ENCODE peak calls at places on chromosomes 4 and X, in six cellular contexts. T is mucosa of descending colon; I is fibroblast of lung; V is CD8-positive, alpha-beta memory T cell; Q is naive thymus-derived CD4-positive, alpha-beta T cell; K is MM.1S. A is an unnamed sample. For H3K9me3, the result is how much of the 10 kb centered on the place peaks cover.

GRCh38 chr4:21470531-21470930 is 478.0 kb downstream of the KCNIP4 start:
- DNase-seq in T (no peak), I (peak), V (no peak), Q (no peak), K (no peak), A (no peak)

GRCh38 chr4:7460591-7460990 is 25.9 kb upstream of the PSAPL1 start:
- DNase-seq in T (no peak), I (peak), V (no peak), Q (no peak), K (no peak), A (no peak)

GRCh38 chr4:124590480-124590879 is 122.1 kb downstream of the ANKRD50 start:
- DNase-seq in T (no peak), I (no peak), V (no peak), Q (no peak), K (peak), A (no peak)

GRCh38 chr4:123616970-123617392 is 220.4 kb downstream of the SPRY1 start:
- DNase-seq in T (no peak), I (no peak), V (peak), Q (peak), K (no peak), A (peak)

GRCh38 chrX:69095260-69095659 is 70.0 kb downstream of the PJA1 start:
- DNase-seq in T (no peak), I (no peak), V (no peak), Q (no peak), K (no peak), A (no peak)

GRCh38 chr4:150329338-150329737 is 251.1 kb downstream of the DCLK2 start:
- DNase-seq in T (no peak), I (no peak), V (no peak), Q (no peak), K (no peak), A (no peak)

GRCh38 chr4:143375326-143376073 is 38.8 kb downstream of the GAB1 start:
- DNase-seq in T (peak), I (peak), V (no peak), Q (no peak), K (peak), A (no peak)

GRCh38 chr4:150588341-150588740 is 6.4 kb downstream of the MAB21L2 start:
- DNase-seq in T (no peak), I (no peak), V (no peak), Q (no peak), K (no peak), A (no peak)

GRCh38 chr4:11710484-11710883 is 281.8 kb upstream of the HS3ST1 start:
- DNase-seq in T (no peak), I (no peak), V (no peak), Q (no peak), K (no peak), A (no peak)

GRCh38 chr4:74056114-74056857 is 17.8 kb upstream of the CXCL3 start:
- DNase-seq in T (no peak), I (peak), V (no peak), Q (no peak), K (no peak), A (no peak)

GRCh38 chr4:171378323-171378722 is 434.9 kb upstream of the GALNTL6 start:
- DNase-seq in T (no peak), I (no peak), V (no peak), Q (no peak), K (no peak), A (no peak)

DNA sequence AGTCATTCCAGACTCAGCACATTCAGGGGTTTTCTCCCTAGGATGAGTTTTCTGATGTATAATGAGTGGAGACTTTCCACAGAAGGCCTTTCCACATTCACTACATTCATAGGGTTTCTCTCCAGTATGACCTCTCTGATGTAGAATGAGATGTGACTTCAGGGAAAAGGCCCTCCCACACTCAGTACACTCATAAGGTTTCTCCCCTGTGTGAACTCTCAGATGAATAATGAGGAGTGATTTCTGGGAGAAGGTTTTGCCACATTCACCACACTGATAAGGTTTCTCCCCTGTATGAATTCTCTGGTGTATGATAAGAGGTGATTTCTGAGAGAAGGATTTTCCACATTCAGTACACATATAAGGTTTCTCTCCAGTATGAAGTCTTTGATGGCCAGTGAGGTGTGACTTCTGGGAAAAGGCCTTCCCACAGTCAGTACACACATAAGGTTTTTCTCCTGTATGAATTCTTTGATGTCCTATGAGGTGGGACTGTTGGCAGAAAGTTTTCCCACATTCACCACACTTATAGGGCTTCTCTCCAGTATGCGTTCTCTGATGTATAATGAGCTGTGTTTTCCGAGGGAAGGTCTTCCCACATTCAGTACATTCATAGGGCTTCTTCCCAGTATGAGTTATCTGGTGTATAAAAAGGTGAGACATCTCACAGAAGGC is 12.7 kb downstream of the ZNF630 start:
- DNase-seq in T (no peak), I (no peak), V (no peak), Q (no peak), K (no peak), A (no peak)
- H3K9me3 ChIP-seq in T (under half), I (under half), V (under half), Q (under half), K (under half), A (under half)

GRCh38 chrX:156005144-156005543 is 7.6 kb downstream of the IL9R start:
- DNase-seq in T (no peak), I (no peak), V (no peak), Q (no peak), K (no peak), A (no peak)
- H3K9me3 ChIP-seq in T (under half), I (under half), V (under half), Q (under half), K (under half), A (under half)

GRCh38 chr4:189807031-189807430 is 133.6 kb upstream of the FRG1 start:
- DNase-seq in T (no peak), I (no peak), V (no peak), Q (no peak), K (no peak), A (no peak)
- H3K9me3 ChIP-seq in T (under half), I (under half), V (under half), Q (under half), K (under half), A (under half)

DNA sequence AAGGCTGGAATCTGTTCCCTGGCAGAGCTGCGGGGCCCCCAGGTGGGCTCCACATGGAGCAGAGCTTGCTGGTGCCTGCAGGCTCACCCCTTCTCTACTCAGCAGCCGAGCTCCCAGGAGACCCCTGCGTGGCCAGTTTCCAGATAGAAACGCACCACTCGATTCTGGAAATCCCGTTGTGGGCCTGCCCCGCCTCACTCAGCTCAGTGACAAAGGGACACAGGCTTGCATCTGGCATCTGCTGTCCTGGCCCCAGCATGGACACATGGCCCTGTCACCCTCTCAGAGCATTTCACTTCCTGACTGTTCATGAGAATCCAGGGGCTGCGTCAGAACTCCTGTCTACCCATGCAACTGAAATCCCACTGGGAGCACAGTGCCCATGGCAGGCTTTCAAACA is 20.5 kb upstream of the C4orf50 start:
- DNase-seq in T (no peak), I (no peak), V (no peak), Q (no peak), K (no peak), A (no peak)
- H3K9me3 ChIP-seq in T (under half), I (under half), V (under half), Q (under half), K (under half), A (under half)

GRCh38 chrX:40320819-40321218 is 223.1 kb upstream of the BCOR start:
- DNase-seq in T (no peak), I (no peak), V (no peak), Q (no peak), K (no peak), A (no peak)
- H3K9me3 ChIP-seq in T (under half), I (under half), V (under half), Q (under half), K (under half), A (under half)

DNA sequence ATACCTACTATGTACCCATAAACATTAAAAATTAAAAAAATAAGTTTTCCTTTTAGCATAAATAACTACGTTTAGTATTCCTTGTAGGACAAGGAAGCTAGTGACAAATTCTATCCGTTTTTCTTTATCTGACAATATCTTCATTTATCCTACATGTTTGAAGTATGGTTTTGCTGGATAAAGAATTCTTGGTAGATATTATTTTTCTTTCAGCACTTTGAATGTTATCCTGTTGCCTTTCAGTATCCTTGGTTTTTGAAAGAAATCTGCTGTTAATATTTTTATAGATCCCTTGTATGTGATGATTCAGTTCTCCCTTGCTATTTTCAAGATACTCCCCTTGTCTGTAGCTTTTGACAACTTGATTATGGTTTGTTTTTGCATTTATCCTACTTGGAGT is 76.6 kb downstream of the CASK start:
- DNase-seq in T (no peak), I (no peak), V (no peak), Q (no peak), K (no peak), A (no peak)
- H3K9me3 ChIP-seq in T (under half), I (under half), V (under half), Q (under half), K (under half), A (under half)